ENCODE peak calls at places on chromosome 11, in seven cellular contexts. J is breast epithelium, E is progenitor cell of endocrine pancreas, O is tibial nerve, N is brain microvascular endothelial cell, W is nephron progenitor cell, A is fibroblast of the aortic adventitia. I is an unnamed sample.
A peak's percentile ranks its signal among the peaks of the same experiment; 100 is the strongest.

GRCh38 chr11:14242198-14242597 is 116.8 kb downstream of the RRAS2 start:
- DNase-seq in O (no peak), E (no peak), A (no peak), W (no peak), J (no peak), N (no peak), I (no peak)

GRCh38 chr11:118979434-118979833 is 7.9 kb downstream of the FOXR1 start:
- DNase-seq in N (no peak), E (no peak), W (no peak), A (no peak), O (no peak), J (no peak), I (no peak)

GRCh38 chr11:67119577-67120391 is 721 bp downstream of the KDM2A start:
- DNase-seq in E (peak; percentile 36), O (no peak), J (no peak), W (peak; percentile 51), A (no peak), N (no peak), I (no peak)

GRCh38 chr11:1039481-1040427 is 3.2 kb upstream of the MUC6 start:
- DNase-seq in W (no peak), O (no peak), A (no peak), E (no peak), J (no peak), N (no peak), I (peak; percentile 45)

GRCh38 chr11:118618115-118618990 is 10.9 kb downstream of the PHLDB1 start:
- DNase-seq in N (peak; percentile 88), W (peak; percentile 28), E (no peak), J (peak; percentile 64), A (peak; percentile 89), O (peak; percentile 76), I (no peak)

GRCh38 chr11:130602700-130603584 is 154.5 kb downstream of the ADAMTS15 start:
- DNase-seq in W (no peak), N (no peak), E (no peak), A (no peak), O (no peak), J (no peak), I (no peak)

GRCh38 chr11:8948901-8949300 is 6.1 kb upstream of the ASCL3 start:
- DNase-seq in W (no peak), O (no peak), E (no peak), A (no peak), N (no peak), J (no peak), I (no peak)

GRCh38 chr11:33476945-33477584 is 219.9 kb downstream of the HIPK3 start:
- DNase-seq in O (no peak), J (no peak), A (peak; percentile 17), E (no peak), N (peak; percentile 23), W (no peak), I (no peak)

GRCh38 chr11:113398669-113399430 is 11.3 kb downstream of the ANKK1 start:
- DNase-seq in N (no peak), W (no peak), E (no peak), O (no peak), A (no peak), J (no peak), I (no peak)

GRCh38 chr11:110095554-110095953 is 2.4 kb downstream of the ZC3H12C start:
- DNase-seq in E (no peak), N (peak; percentile 43), W (no peak), J (no peak), O (no peak), A (no peak), I (no peak)

GRCh38 chr11:92865352-92865751 is 104.1 kb upstream of the MTNR1B start:
- DNase-seq in W (no peak), A (no peak), O (no peak), E (no peak), N (peak; percentile 43), J (no peak), I (no peak)

GRCh38 chr11:11149671-11150459 is 203.2 kb downstream of the CSNK2A3 start:
- DNase-seq in N (no peak), W (no peak), O (no peak), A (no peak), J (no peak), E (no peak), I (no peak)

GRCh38 chr11:114551060-114551459 is 8.6 kb downstream of the NXPE1 start:
- DNase-seq in O (no peak), A (no peak), E (no peak), J (no peak), W (no peak), N (no peak), I (no peak)

GRCh38 chr11:77117485-77117884 is 10.6 kb upstream of the MYO7A start:
- DNase-seq in A (no peak), W (no peak), N (no peak), O (no peak), J (no peak), E (no peak), I (no peak)

GRCh38 chr11:77114089-77114463 is 11.4 kb downstream of the OMP start:
- DNase-seq in E (no peak), J (no peak), A (no peak), N (no peak), W (no peak), O (no peak), I (no peak)

GRCh38 chr11:77113382-77114088 is 10.9 kb downstream of the OMP start:
- DNase-seq in O (no peak), W (peak; percentile 56), E (no peak), J (no peak), A (peak; percentile 52), N (no peak), I (no peak)

GRCh38 chr11:77115956-77116355 is 12.1 kb upstream of the MYO7A start:
- DNase-seq in N (no peak), W (no peak), O (no peak), J (no peak), E (no peak), A (no peak), I (no peak)

DNA sequence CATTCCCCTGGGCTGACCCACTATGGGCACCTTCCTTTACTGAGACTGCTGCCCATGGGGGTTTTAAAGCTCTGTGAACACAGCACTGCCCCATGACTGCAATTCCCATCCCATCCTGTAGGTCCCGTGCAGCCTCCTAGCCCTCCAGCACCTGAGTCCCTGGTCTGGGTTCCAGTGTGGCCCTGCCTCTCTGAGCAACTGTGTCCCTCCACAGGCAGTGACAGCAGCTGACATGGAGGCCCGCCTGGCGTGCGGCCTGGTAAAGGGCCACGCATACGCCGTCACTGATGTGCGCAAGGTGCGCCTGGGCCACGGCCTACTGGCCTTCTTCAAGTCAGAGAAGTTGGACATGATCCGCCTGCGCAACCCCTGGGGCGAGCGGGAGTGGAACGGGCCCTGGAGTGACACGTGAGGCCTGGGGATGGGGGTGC is 12.6 kb downstream of the OMP start:
- DNase-seq in J (no peak), A (no peak), W (no peak), N (no peak), E (no peak), O (no peak), I (no peak)
- TF ChIP-seq CTCF in J (no peak), A (peak; percentile 26), W (no peak), N (peak; percentile 61), E (peak; percentile 26), O (no peak), I (peak; percentile 25)

GRCh38 chr11:122365545-122366380 is 249.7 kb upstream of the BLID start:
- DNase-seq in A (peak; percentile 63), W (no peak), J (no peak), O (no peak), E (no peak), N (no peak), I (no peak)

GRCh38 chr11:122362381-122362780 is 246.4 kb upstream of the BLID start:
- DNase-seq in N (no peak), O (no peak), J (no peak), E (no peak), W (no peak), A (peak; percentile 31), I (no peak)

GRCh38 chr11:122355968-122356367 is 240.0 kb upstream of the BLID start:
- DNase-seq in N (no peak), O (no peak), E (no peak), A (no peak), J (no peak), W (no peak), I (no peak)

GRCh38 chr11:122363306-122363705 is 247.3 kb upstream of the BLID start:
- DNase-seq in E (no peak), O (no peak), N (no peak), A (peak; percentile 61), W (no peak), J (no peak), I (no peak)

GRCh38 chr11:122360875-122361274 is 244.9 kb upstream of the BLID start:
- DNase-seq in E (no peak), O (no peak), N (no peak), J (no peak), W (no peak), A (no peak), I (no peak)
- TF ChIP-seq CTCF in E (no peak), O (no peak), N (no peak), J (no peak), W (no peak), A (no peak), I (peak; percentile 27)

GRCh38 chr11:35387341-35387982 is 31.9 kb downstream of the SLC1A2 start:
- DNase-seq in E (no peak), N (no peak), W (no peak), O (no peak), A (peak; percentile 12), J (no peak), I (no peak)
- TF ChIP-seq CTCF in E (no peak), N (peak; percentile 56), W (no peak), O (no peak), A (no peak), J (no peak), I (peak; percentile 63)

GRCh38 chr11:126360049-126360446 is 4.6 kb downstream of the ST3GAL4 start:
- DNase-seq in O (no peak), E (no peak), N (no peak), A (no peak), J (no peak), W (no peak), I (no peak)

GRCh38 chr11:126361400-126361799 is 5.9 kb downstream of the ST3GAL4 start:
- DNase-seq in A (no peak), N (no peak), W (no peak), E (no peak), O (no peak), J (peak; percentile 35), I (peak; percentile 33)

GRCh38 chr11:126357969-126358762 is 2.7 kb downstream of the ST3GAL4 start:
- DNase-seq in A (no peak), J (peak; percentile 30), O (no peak), E (no peak), N (no peak), W (no peak), I (no peak)

GRCh38 chr11:126358763-126359160 is 3.3 kb downstream of the ST3GAL4 start:
- DNase-seq in O (no peak), W (no peak), N (no peak), J (peak; percentile 41), E (no peak), A (no peak), I (peak; percentile 25)

DNA sequence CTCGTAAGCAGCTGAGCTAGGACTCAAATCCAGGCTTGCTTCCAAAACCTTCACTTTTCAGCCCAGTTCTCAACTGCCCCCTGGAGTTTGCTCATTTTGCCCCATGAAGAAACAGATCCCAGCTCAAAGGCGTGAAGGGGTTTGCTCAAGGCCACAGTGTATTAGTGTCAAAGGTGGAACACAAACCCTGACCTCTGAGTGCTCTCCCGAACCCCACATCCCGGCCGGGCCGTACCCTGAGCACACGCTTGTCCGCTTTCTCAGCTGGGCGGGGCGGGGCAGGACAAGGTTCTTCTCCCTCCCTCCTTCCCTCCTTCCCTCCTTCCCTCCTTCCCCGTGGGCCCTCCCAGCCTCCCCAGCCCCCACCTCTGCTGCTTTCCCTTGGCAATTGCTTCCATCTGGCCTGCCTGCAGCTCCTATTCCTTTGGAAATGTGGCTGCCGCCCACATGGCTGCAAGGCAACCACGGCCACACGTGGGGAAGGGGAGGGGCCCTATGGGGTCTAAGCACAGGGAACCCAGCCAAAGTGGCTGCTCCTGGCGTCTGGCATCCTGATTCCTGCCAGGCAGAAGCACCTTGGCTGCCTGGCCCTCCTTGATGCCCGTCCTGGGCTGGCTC is 4.1 kb downstream of the ST3GAL4 start:
- DNase-seq in N (no peak), A (peak; percentile 83), O (peak; percentile 85), E (no peak), J (peak; percentile 62), W (no peak), I (peak; percentile 7)
- TF ChIP-seq CTCF in N (peak; percentile 41), A (peak; percentile 48), O (no peak), E (no peak), J (no peak), W (no peak), I (no peak)